ENCODE peak calls at places on chromosome 21, in four cellular contexts. Y, B, A and G are unnamed samples.

GRCh38 chr21:42614811-42615342 is 38.5 kb upstream of the PDE9A start:
- DNase-seq in A (peak), B (peak), Y (no peak), G (peak)

GRCh38 chr21:35106246-35106835 is 57.2 kb upstream of the RUNX1 start:
- DNase-seq in B (no peak), A (no peak), Y (no peak), G (no peak)

GRCh38 chr21:26212220-26212619 is 41.6 kb upstream of the APP start:
- DNase-seq in B (no peak), Y (no peak), A (no peak), G (no peak)

GRCh38 chr21:46667735-46668380 is 32.4 kb downstream of the PRMT2 start:
- DNase-seq in B (peak), A (no peak), Y (peak), G (no peak)

GRCh38 chr21:32322103-32322502 is 23.4 kb downstream of the MRAP start:
- DNase-seq in B (peak), A (no peak), Y (no peak), G (no peak)

GRCh38 chr21:46079357-46080170 is 18.3 kb upstream of the COL6A2 start:
- DNase-seq in Y (peak), B (peak), A (no peak), G (peak)

GRCh38 chr21:37783016-37783415 is 133.2 kb downstream of the KCNJ6 start:
- DNase-seq in Y (no peak), A (no peak), B (no peak), G (no peak)

GRCh38 chr21:34533938-34534337 is 21.9 kb upstream of the KCNE1 start:
- DNase-seq in A (no peak), B (no peak), Y (no peak), G (no peak)

GRCh38 chr21:30227633-30228404 is 11.9 kb upstream of the CLDN8 start:
- DNase-seq in Y (peak), B (peak), A (peak), G (no peak)

GRCh38 chr21:25369524-25370300 is 237.6 kb downstream of the MRPL39 start:
- DNase-seq in Y (no peak), A (no peak), B (peak), G (no peak)

GRCh38 chr21:38236232-38236631 is 20.6 kb upstream of the KCNJ15 start:
- DNase-seq in B (peak), A (no peak), Y (no peak), G (no peak)

GRCh38 chr21:42679319-42679981 is 26.0 kb downstream of the PDE9A start:
- DNase-seq in Y (no peak), A (no peak), B (no peak), G (no peak)

GRCh38 chr21:34911360-34911759 is 137.7 kb downstream of the RUNX1 start:
- DNase-seq in Y (no peak), A (no peak), B (no peak), G (peak)

GRCh38 chr21:32383812-32384211 is 9.0 kb downstream of the URB1 start:
- DNase-seq in A (no peak), B (peak), Y (no peak), G (no peak)

GRCh38 chr21:20004353-20004752 is 993.9 kb upstream of the NCAM2 start:
- DNase-seq in B (no peak), A (peak), Y (no peak), G (no peak)

GRCh38 chr21:29904359-29905282 is 35.2 kb downstream of the GRIK1 start:
- DNase-seq in B (peak), Y (no peak), A (no peak), G (no peak)

GRCh38 chr21:46379105-46379504 is 55.1 kb downstream of the PCNT start:
- DNase-seq in B (no peak), Y (no peak), A (no peak), G (no peak)

GRCh38 chr21:43337901-43338655 is 88.9 kb downstream of the SIK1 start:
- DNase-seq in B (no peak), A (no peak), Y (no peak), G (no peak)

GRCh38 chr21:42385619-42386018 is 10.2 kb downstream of the TMPRSS3 start:
- DNase-seq in B (no peak), Y (no peak), A (no peak), G (no peak)

GRCh38 chr21:43716376-43717165 is 2.4 kb upstream of the PDXK start:
- DNase-seq in Y (no peak), B (no peak), A (no peak), G (no peak)

GRCh38 chr21:16535100-16535418 is 805.3 kb downstream of the USP25 start:
- DNase-seq in A (peak), B (peak), Y (peak), G (peak)
- H3K4me3 ChIP-seq in A (peak), B (peak), Y (peak), G (peak)

DNA sequence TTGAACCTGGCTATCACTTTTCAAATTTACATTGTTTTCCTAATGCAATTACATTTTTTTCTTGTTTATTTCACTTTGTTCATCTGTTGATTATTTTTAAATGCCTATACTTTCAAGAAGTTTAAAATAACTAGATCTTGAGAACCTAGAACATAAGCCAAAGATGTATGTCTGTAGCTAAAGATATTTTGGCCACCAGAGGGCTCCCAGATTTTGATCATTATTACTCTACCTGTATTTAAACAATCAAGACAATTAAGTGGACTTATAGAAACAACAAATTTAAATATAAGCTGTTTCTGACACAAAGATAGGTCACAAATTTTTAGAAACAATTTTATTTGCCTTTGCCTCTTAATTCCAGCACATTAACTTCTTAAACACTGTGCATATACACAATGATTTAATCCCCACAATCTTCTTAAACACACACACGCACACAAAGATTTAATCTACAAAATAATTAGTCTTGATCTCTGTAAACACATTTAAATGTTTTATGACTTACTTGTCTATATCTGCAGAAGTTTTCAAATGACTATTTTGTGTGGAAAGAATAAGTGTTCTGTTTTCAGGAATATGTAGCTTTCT is 380.0 kb downstream of the DSCAM start:
- DNase-seq in A (no peak), Y (no peak), B (peak), G (no peak)
- TF ChIP-seq CTCF in A (no peak), Y (peak), B (peak), G (peak)

GRCh38 chr21:44867464-44867863 is 6.0 kb downstream of the PTTG1IP start:
- DNase-seq in A (no peak), Y (no peak), B (no peak), G (no peak)

GRCh38 chr21:44869860-44870747 is 3.4 kb downstream of the PTTG1IP start:
- DNase-seq in Y (peak), B (peak), A (peak), G (no peak)

GRCh38 chr21:44866780-44867179 is 6.7 kb downstream of the PTTG1IP start:
- DNase-seq in Y (no peak), B (peak), A (no peak), G (no peak)

GRCh38 chr21:44868707-44869106 is 4.8 kb downstream of the PTTG1IP start:
- DNase-seq in Y (no peak), A (no peak), B (no peak), G (no peak)

GRCh38 chr21:44867999-44868700 is 5.3 kb downstream of the PTTG1IP start:
- DNase-seq in Y (no peak), A (no peak), B (no peak), G (no peak)
- H3K4me3 ChIP-seq in Y (no peak), A (no peak), B (no peak), G (no peak)

DNA sequence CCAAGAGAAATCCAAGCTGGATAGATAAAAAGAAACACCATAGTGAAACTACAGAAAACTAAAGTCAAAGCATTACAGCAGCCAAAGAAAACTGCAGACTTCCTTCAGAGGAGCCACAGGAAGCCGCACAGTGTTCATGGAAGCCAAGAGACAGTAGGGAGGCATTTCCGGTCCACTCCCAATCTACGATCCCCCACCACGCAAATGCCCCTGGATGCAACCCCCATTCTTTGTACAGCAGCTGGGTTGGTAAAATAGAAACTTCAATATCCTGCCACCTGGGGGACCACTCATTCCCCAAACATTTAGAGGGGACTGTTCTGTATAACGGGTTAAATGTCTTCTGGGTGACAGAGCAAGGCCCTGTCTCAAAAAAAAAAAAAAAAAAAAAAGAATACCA is 43.9 kb upstream of the TSPEAR start:
- DNase-seq in A (no peak), B (peak), Y (no peak), G (no peak)
- TF ChIP-seq CTCF in A (no peak), B (peak), Y (no peak), G (no peak)

DNA sequence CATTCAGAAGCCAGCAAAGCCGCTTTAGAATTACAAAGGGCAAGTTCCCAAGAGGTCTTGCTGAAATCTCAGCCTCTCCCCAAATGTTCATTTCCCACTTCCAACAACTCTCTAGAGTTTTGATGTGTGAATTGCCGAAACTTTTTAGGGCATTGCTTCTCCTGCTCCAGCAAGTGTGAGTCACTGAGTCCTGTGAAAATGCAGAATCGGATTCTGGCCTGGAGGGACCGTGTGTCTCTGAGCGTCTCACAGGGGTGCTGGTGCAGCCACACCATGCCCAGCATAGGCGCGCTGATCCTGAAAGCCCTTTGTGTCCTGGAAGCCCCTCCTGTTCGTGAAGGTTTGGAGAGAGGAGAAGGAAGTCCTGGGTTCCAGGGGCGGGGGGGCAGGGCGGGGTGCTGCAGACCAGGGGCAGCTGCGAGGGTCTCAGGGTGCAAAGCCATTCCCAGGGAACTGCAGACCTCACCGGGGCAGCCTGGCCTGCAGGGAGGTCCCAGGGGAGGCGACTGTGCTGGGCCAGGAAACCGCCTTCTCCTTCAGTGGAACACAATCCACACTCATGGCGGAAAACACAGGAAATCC is 43.7 kb upstream of the ADARB1 start:
- DNase-seq in B (no peak), Y (no peak), A (no peak), G (no peak)
- H3K4me3 ChIP-seq in B (no peak), Y (no peak), A (no peak), G (no peak)

GRCh38 chr21:28516996-28517592 is 475.6 kb downstream of the LTN1 start:
- DNase-seq in A (peak), Y (no peak), B (peak), G (peak)
- TF ChIP-seq CTCF in A (peak), Y (peak), B (peak), G (peak)

GRCh38 chr21:36120304-36120902 is 14.5 kb upstream of the CBR3 start:
- DNase-seq in A (no peak), Y (no peak), B (no peak), G (no peak)
- H3K4me3 ChIP-seq in A (no peak), Y (no peak), B (no peak), G (no peak)

DNA sequence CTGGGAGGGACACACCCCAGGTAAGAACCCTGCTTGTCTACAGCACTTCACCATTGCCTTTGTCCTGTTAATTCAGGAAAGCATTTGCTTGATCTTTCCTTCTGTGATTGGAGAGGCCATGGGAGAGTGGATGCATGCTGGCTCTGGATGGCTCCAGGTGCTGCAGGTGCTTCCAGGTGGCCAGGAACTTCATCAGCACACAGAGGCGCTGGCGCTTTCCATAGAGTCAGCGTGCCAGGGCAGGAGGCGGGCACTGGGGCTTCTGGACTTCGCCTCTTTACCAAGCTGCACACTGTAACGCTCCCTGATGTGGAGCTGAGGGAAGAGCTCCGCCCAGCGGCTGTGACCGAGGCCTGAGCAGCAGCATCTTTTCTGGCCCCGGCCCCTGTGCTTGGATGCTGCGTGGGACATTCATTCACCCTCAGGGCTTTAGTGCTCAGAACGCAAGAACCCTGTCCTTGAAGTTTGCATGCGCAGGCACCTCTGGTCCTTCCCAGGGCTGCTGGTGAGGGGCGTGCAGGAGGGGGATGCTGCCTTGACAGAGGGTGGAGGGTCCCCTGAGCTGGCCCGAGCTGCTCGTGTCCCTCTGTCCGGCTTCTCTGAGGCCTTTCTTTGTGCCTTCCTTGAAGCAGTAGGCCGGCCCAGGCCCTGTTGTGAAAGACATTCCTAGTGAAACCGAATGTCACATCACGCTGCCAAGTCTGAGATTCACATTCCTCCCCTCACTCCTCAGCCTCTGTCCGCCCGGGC is 1.6 kb upstream of the MX2 start:
- DNase-seq in A (peak), B (peak), Y (no peak), G (no peak)
- TF ChIP-seq CTCF in A (no peak), B (peak), Y (peak), G (no peak)

GRCh38 chr21:36698160-36699025 is 522 bp upstream of the SIM2 start:
- DNase-seq in Y (no peak), B (peak), A (no peak), G (no peak)
- H3K4me3 ChIP-seq in Y (no peak), B (peak), A (peak), G (peak)

GRCh38 chr21:14376854-14377253 is 6.1 kb downstream of the HSPA13 start:
- DNase-seq in A (no peak), B (peak), Y (no peak), G (no peak)
- TF ChIP-seq CTCF in A (no peak), B (peak), Y (no peak), G (no peak)